ENCODE peak calls at places on chromosomes 7 and 10, in ten cellular contexts. L is mucosa of gallbladder; Z is tibial nerve; H is amniotic stem cell; S is NCI-H1092; N is mesenchymal stem cell; B is NCI-H1694; P is T-helper 22 cell; F is stimulated activated CD8-positive, alpha-beta memory T cell treated with anti-CD3 and anti-CD28 coated beads, Interleukin-15, amount 100 ng/mL, for 1 hour; R is GM10248. V is an unnamed sample.

GRCh38 chr10:11397980-11398580 is 213.4 kb downstream of the USP6NL start:
- DNase-seq in L (peak), Z (peak), H (no peak), S (no peak), N (no peak), B (no peak), P (no peak), F (no peak), R (no peak), V (no peak)

GRCh38 chr7:74412061-74412460 is 41.6 kb upstream of the GTF2IRD1 start:
- DNase-seq in L (no peak), Z (no peak), H (no peak), S (no peak), N (peak), B (peak), P (no peak), F (no peak), R (no peak), V (no peak)

GRCh38 chr10:80453715-80454525 is at the start of gene TSPAN14:
- DNase-seq in L (peak), Z (peak), H (peak), S (peak), N (peak), B (peak), P (peak), F (peak), R (peak), V (peak)

GRCh38 chr10:76973091-76973514 is 664.5 kb downstream of the KCNMA1 start:
- DNase-seq in L (no peak), Z (no peak), H (no peak), S (no peak), N (no peak), B (no peak), P (no peak), F (no peak), R (no peak), V (no peak)

GRCh38 chr7:159047536-159047935 is 97.1 kb downstream of the VIPR2 start:
- DNase-seq in L (no peak), Z (no peak), H (no peak), S (no peak), N (no peak), B (no peak), P (no peak), F (no peak), R (no peak), V (no peak)

GRCh38 chr7:135645296-135645904 is 16.9 kb upstream of the STMP1 start:
- DNase-seq in L (no peak), Z (peak), H (peak), S (no peak), N (peak), B (peak), P (no peak), F (no peak), R (no peak), V (peak)

GRCh38 chr7:818031-818699 is 14.1 kb upstream of the SUN1 start:
- DNase-seq in L (no peak), Z (no peak), H (no peak), S (no peak), N (peak), B (no peak), P (no peak), F (no peak), R (no peak), V (peak)

GRCh38 chr10:30043476-30044270 is 15.7 kb downstream of the JCAD start:
- DNase-seq in L (no peak), Z (no peak), H (no peak), S (no peak), N (no peak), B (no peak), P (no peak), F (no peak), R (no peak), V (no peak)

GRCh38 chr10:31322647-31323046 is 3.6 kb downstream of the ZEB1 start:
- DNase-seq in L (no peak), Z (no peak), H (no peak), S (no peak), N (no peak), B (peak), P (no peak), F (no peak), R (peak), V (peak)

GRCh38 chr7:104956753-104957450 is 57.1 kb upstream of the KMT2E start:
- DNase-seq in L (no peak), Z (no peak), H (peak), S (no peak), N (peak), B (no peak), P (no peak), F (no peak), R (peak), V (peak)

GRCh38 chr7:1855396-1856160 is 185.5 kb downstream of the ELFN1 start:
- DNase-seq in L (no peak), Z (no peak), H (no peak), S (no peak), N (no peak), B (no peak), P (no peak), F (no peak), R (no peak), V (no peak)

GRCh38 chr7:155336812-155337602 is 39.3 kb downstream of the INSIG1 start:
- DNase-seq in L (no peak), Z (no peak), H (no peak), S (no peak), N (no peak), B (no peak), P (no peak), F (no peak), R (no peak), V (no peak)

GRCh38 chr10:77504196-77504869 is 133.3 kb downstream of the KCNMA1 start:
- DNase-seq in L (no peak), Z (no peak), H (no peak), S (no peak), N (peak), B (no peak), P (no peak), F (no peak), R (no peak), V (no peak)

GRCh38 chr7:23494009-23494408 is 23.7 kb upstream of the IGF2BP3 start:
- DNase-seq in L (no peak), Z (no peak), H (no peak), S (no peak), N (no peak), B (no peak), P (no peak), F (no peak), R (no peak), V (no peak)

GRCh38 chr10:79178614-79179403 is 110.0 kb downstream of the ZMIZ1 start:
- DNase-seq in L (no peak), Z (no peak), H (no peak), S (peak), N (peak), B (peak), P (no peak), F (no peak), R (no peak), V (peak)

GRCh38 chr7:29527709-29528108 is 35.9 kb upstream of the PRR15 start:
- DNase-seq in L (no peak), Z (no peak), H (no peak), S (no peak), N (no peak), B (no peak), P (no peak), F (no peak), R (no peak), V (no peak)

GRCh38 chr7:101890666-101891065 is 73.2 kb downstream of the CUX1 start:
- DNase-seq in L (no peak), Z (no peak), H (no peak), S (no peak), N (no peak), B (no peak), P (no peak), F (no peak), R (no peak), V (no peak)

GRCh38 chr7:27603813-27604212 is 58.9 kb downstream of the HIBADH start:
- DNase-seq in L (no peak), Z (no peak), H (no peak), S (no peak), N (no peak), B (no peak), P (no peak), F (no peak), R (no peak), V (no peak)

GRCh38 chr7:156220078-156220605 is 407.9 kb upstream of the SHH start:
- DNase-seq in L (no peak), Z (no peak), H (no peak), S (no peak), N (no peak), B (no peak), P (no peak), F (no peak), R (no peak), V (peak)

GRCh38 chr7:41573017-41573416 is 129.9 kb downstream of the INHBA start:
- DNase-seq in L (no peak), Z (no peak), H (peak), S (no peak), N (peak), B (no peak), P (no peak), F (no peak), R (no peak), V (peak)

GRCh38 chr10:80411267-80411668 is 2.9 kb downstream of the PRXL2A start:
- DNase-seq in L (peak), Z (no peak), H (no peak), S (no peak), N (peak), B (no peak), P (no peak), F (no peak), R (no peak), V (peak)

GRCh38 chr7:138886501-138886917 is 88.5 kb upstream of the ATP6V0A4 start:
- DNase-seq in L (peak), Z (peak), H (peak), S (peak), N (peak), B (peak), P (no peak), F (peak), R (peak), V (peak)

GRCh38 chr7:8160250-8160649 is 101.7 kb downstream of the ICA1 start:
- DNase-seq in L (no peak), Z (no peak), H (no peak), S (no peak), N (no peak), B (no peak), P (no peak), F (no peak), R (no peak), V (no peak)

GRCh38 chr10:11446895-11447294 is 164.6 kb downstream of the USP6NL start:
- DNase-seq in L (no peak), Z (no peak), H (no peak), S (no peak), N (no peak), B (no peak), P (no peak), F (no peak), R (no peak), V (no peak)

GRCh38 chr10:49620286-49620810 is 6.5 kb downstream of the CHAT start:
- DNase-seq in L (no peak), Z (no peak), H (no peak), S (no peak), N (no peak), B (no peak), P (no peak), F (no peak), R (no peak), V (no peak)

GRCh38 chr10:15571570-15571969 is 148.2 kb downstream of the ITGA8 start:
- DNase-seq in L (no peak), Z (peak), H (no peak), S (no peak), N (peak), B (no peak), P (no peak), F (no peak), R (no peak), V (peak)

GRCh38 chr10:15169555-15170407 is 1.3 kb upstream of the NMT2 start:
- DNase-seq in L (no peak), Z (peak), H (no peak), S (no peak), N (peak), B (peak), P (peak), F (peak), R (no peak), V (peak)

GRCh38 chr7:112199035-112199655 is 7.1 kb downstream of the DOCK4 start:
- DNase-seq in L (no peak), Z (no peak), H (no peak), S (no peak), N (no peak), B (no peak), P (no peak), F (no peak), R (no peak), V (peak)

GRCh38 chr10:132331259-132331955 is 586 bp upstream of the LRRC27 start:
- DNase-seq in L (no peak), Z (no peak), H (no peak), S (no peak), N (no peak), B (no peak), P (no peak), F (no peak), R (no peak), V (no peak)

GRCh38 chr7:116805100-116805544 is 57.3 kb upstream of the CAPZA2 start:
- DNase-seq in L (no peak), Z (peak), H (no peak), S (peak), N (no peak), B (no peak), P (no peak), F (no peak), R (no peak), V (peak)

GRCh38 chr7:48875300-48875916 is 48.9 kb upstream of the CDC14C start:
- DNase-seq in L (peak), Z (peak), H (no peak), S (peak), N (no peak), B (no peak), P (no peak), F (no peak), R (no peak), V (peak)

GRCh38 chr10:79936625-79937255 is 12.2 kb downstream of the SFTPD start:
- DNase-seq in L (peak), Z (no peak), H (no peak), S (no peak), N (no peak), B (no peak), P (no peak), F (no peak), R (no peak), V (no peak)

GRCh38 chr7:117489016-117489415 is 9.2 kb downstream of the CFTR start:
- DNase-seq in L (no peak), Z (no peak), H (no peak), S (no peak), N (no peak), B (no peak), P (no peak), F (no peak), R (no peak), V (no peak)

GRCh38 chr7:105876964-105877601 is 684 bp upstream of the ATXN7L1 start:
- DNase-seq in L (peak), Z (no peak), H (peak), S (peak), N (peak), B (peak), P (no peak), F (no peak), R (no peak), V (peak)

V was measured in RPMI7951.